ENCODE peak calls at places on chromosomes 3 and 15, in seven cellular contexts. One of them, this sample, is unnamed.

GRCh38 chr3:82088749-82089148 is 327.3 kb upstream of the GBE1 start:
- DNase-seq in sigmoid colon: no peak
- DNase-seq in H7: no peak
- DNase-seq in GM23248: no peak
- DNase-seq in substantia nigra: no peak
- DNase-seq in OCI-M1: peak; percentile 27
- DNase-seq in ACHN: no peak
- DNase-seq in this sample: no peak

GRCh38 chr3:45413172-45413765 is 24.9 kb downstream of the LARS2 start:
- DNase-seq in sigmoid colon: no peak
- DNase-seq in H7: no peak
- DNase-seq in GM23248: no peak
- DNase-seq in substantia nigra: no peak
- DNase-seq in OCI-M1: no peak
- DNase-seq in ACHN: no peak
- DNase-seq in this sample: no peak

GRCh38 chr3:156583469-156583868 is 28.6 kb upstream of the SSR3 start:
- DNase-seq in sigmoid colon: no peak
- DNase-seq in H7: no peak
- DNase-seq in GM23248: no peak
- DNase-seq in substantia nigra: no peak
- DNase-seq in OCI-M1: peak; percentile 19
- DNase-seq in ACHN: no peak
- DNase-seq in this sample: no peak

GRCh38 chr3:7447197-7447769 is 586.4 kb downstream of the GRM7 start:
- DNase-seq in sigmoid colon: no peak
- DNase-seq in H7: no peak
- DNase-seq in GM23248: no peak
- DNase-seq in substantia nigra: no peak
- DNase-seq in OCI-M1: no peak
- DNase-seq in ACHN: no peak
- DNase-seq in this sample: no peak

GRCh38 chr3:138949445-138950005 is 2.5 kb downstream of the FOXL2NB start:
- DNase-seq in sigmoid colon: no peak
- DNase-seq in H7: peak; percentile 67
- DNase-seq in GM23248: no peak
- DNase-seq in substantia nigra: no peak
- DNase-seq in OCI-M1: no peak
- DNase-seq in ACHN: no peak
- DNase-seq in this sample: no peak

GRCh38 chr15:83436513-83437158 is 10.5 kb upstream of the SH3GL3 start:
- DNase-seq in sigmoid colon: no peak
- DNase-seq in H7: peak; percentile 59
- DNase-seq in GM23248: peak; percentile 76
- DNase-seq in substantia nigra: no peak
- DNase-seq in OCI-M1: peak; percentile 60
- DNase-seq in ACHN: peak; percentile 62
- DNase-seq in this sample: peak; percentile 75

GRCh38 chr15:68372291-68372811 is 59.6 kb downstream of the ITGA11 start:
- DNase-seq in sigmoid colon: peak; percentile 59
- DNase-seq in H7: peak; percentile 89
- DNase-seq in GM23248: peak; percentile 44
- DNase-seq in substantia nigra: no peak
- DNase-seq in OCI-M1: no peak
- DNase-seq in ACHN: peak; percentile 45
- DNase-seq in this sample: peak; percentile 52

GRCh38 chr3:185813691-185814215 is 11.1 kb downstream of the IGF2BP2 start:
- DNase-seq in sigmoid colon: no peak
- DNase-seq in H7: peak; percentile 43
- DNase-seq in GM23248: peak; percentile 70
- DNase-seq in substantia nigra: no peak
- DNase-seq in OCI-M1: peak; percentile 66
- DNase-seq in ACHN: peak; percentile 33
- DNase-seq in this sample: peak; percentile 92

GRCh38 chr3:189712906-189713483 is 81.8 kb downstream of the TP63 start:
- DNase-seq in sigmoid colon: no peak
- DNase-seq in H7: no peak
- DNase-seq in GM23248: peak; percentile 14
- DNase-seq in substantia nigra: no peak
- DNase-seq in OCI-M1: no peak
- DNase-seq in ACHN: no peak
- DNase-seq in this sample: no peak

GRCh38 chr3:47762233-47762632 is 19.5 kb downstream of the SMARCC1 start:
- DNase-seq in sigmoid colon: no peak
- DNase-seq in H7: no peak
- DNase-seq in GM23248: peak; percentile 38
- DNase-seq in substantia nigra: no peak
- DNase-seq in OCI-M1: peak; percentile 28
- DNase-seq in ACHN: no peak
- DNase-seq in this sample: no peak

GRCh38 chr15:74432271-74432967 is 1.3 kb downstream of the SEMA7A start:
- DNase-seq in sigmoid colon: no peak
- DNase-seq in H7: peak; percentile 84
- DNase-seq in GM23248: peak; percentile 44
- DNase-seq in substantia nigra: no peak
- DNase-seq in OCI-M1: no peak
- DNase-seq in ACHN: no peak
- DNase-seq in this sample: no peak

GRCh38 chr3:46500631-46501377 is 3.0 kb downstream of the RTP3 start:
- DNase-seq in sigmoid colon: no peak
- DNase-seq in H7: no peak
- DNase-seq in GM23248: peak; percentile 86
- DNase-seq in substantia nigra: no peak
- DNase-seq in OCI-M1: peak; percentile 34
- DNase-seq in ACHN: no peak
- DNase-seq in this sample: peak; percentile 71

GRCh38 chr15:23565395-23566069 is at the start of gene MKRN3:
- DNase-seq in sigmoid colon: no peak
- DNase-seq in H7: no peak
- DNase-seq in GM23248: peak; percentile 51
- DNase-seq in substantia nigra: peak; percentile 50
- DNase-seq in OCI-M1: peak; percentile 91
- DNase-seq in ACHN: no peak
- DNase-seq in this sample: peak; percentile 82

GRCh38 chr15:91867581-91868026 is 14.1 kb downstream of the SLCO3A1 start:
- DNase-seq in sigmoid colon: peak; percentile 91
- DNase-seq in H7: peak; percentile 64
- DNase-seq in GM23248: peak; percentile 97
- DNase-seq in substantia nigra: no peak
- DNase-seq in OCI-M1: no peak
- DNase-seq in ACHN: peak; percentile 92
- DNase-seq in this sample: peak; percentile 53

GRCh38 chr3:188788621-188789081 is 383.1 kb upstream of the TPRG1 start:
- DNase-seq in sigmoid colon: no peak
- DNase-seq in H7: no peak
- DNase-seq in GM23248: peak; percentile 95
- DNase-seq in substantia nigra: no peak
- DNase-seq in OCI-M1: no peak
- DNase-seq in ACHN: no peak
- DNase-seq in this sample: peak; percentile 97

GRCh38 chr15:69825941-69826817 is 271.5 kb downstream of the TLE3 start:
- DNase-seq in sigmoid colon: no peak
- DNase-seq in H7: peak; percentile 57
- DNase-seq in GM23248: no peak
- DNase-seq in substantia nigra: no peak
- DNase-seq in OCI-M1: no peak
- DNase-seq in ACHN: no peak
- DNase-seq in this sample: no peak

GRCh38 chr15:75307778-75308390 is 25.2 kb downstream of the GOLGA6D start:
- DNase-seq in sigmoid colon: peak; percentile 64
- DNase-seq in H7: peak; percentile 90
- DNase-seq in GM23248: peak; percentile 41
- DNase-seq in substantia nigra: no peak
- DNase-seq in OCI-M1: peak; percentile 83
- DNase-seq in ACHN: peak; percentile 46
- DNase-seq in this sample: peak; percentile 55